ENCODE peak calls at places on chromosomes 13 and 19, in nine cellular contexts. N is RCC 7860; T is stimulated activated CD8-positive, alpha-beta memory T cell treated with anti-CD3 and anti-CD28 coated beads, Interleukin-2, amount 100 ng/mL, for 48 hours; Z is EL; U is tibial nerve; A is HS-5; Y is skeletal muscle cell; I is head of caudate nucleus; M is NCI-H1092. K is an unnamed sample.

GRCh38 chr13:37546087-37546486 is 52.5 kb downstream of the POSTN start:
- DNase-seq in I (no peak), N (no peak), T (no peak), U (no peak), Z (no peak), A (no peak), M (no peak), Y (no peak), K (no peak)

GRCh38 chr19:35905178-35905727 is 2.8 kb downstream of the TYROBP start:
- DNase-seq in M (no peak), I (no peak), N (no peak), Y (no peak), U (no peak), Z (peak), T (no peak), A (no peak), K (no peak)

GRCh38 chr13:30968734-30969335 is 36.4 kb downstream of the TEX26 start:
- DNase-seq in T (no peak), M (no peak), A (no peak), I (no peak), U (no peak), N (no peak), Y (no peak), Z (no peak), K (peak)

GRCh38 chr13:50366488-50367174 is 351.4 kb downstream of the KCNRG start:
- DNase-seq in N (no peak), U (no peak), A (no peak), T (peak), Z (no peak), M (peak), Y (no peak), I (no peak), K (no peak)

GRCh38 chr19:18191640-18192062 is 1.4 kb upstream of the MPV17L2 start:
- DNase-seq in A (no peak), Z (no peak), U (no peak), I (no peak), T (no peak), Y (no peak), N (no peak), M (no peak), K (no peak)

GRCh38 chr13:99371956-99372355 is 64.8 kb upstream of the GPR183 start:
- DNase-seq in Z (no peak), A (no peak), M (no peak), U (no peak), N (no peak), T (no peak), I (no peak), Y (no peak), K (no peak)

GRCh38 chr19:45507864-45508680 is 793 bp downstream of the VASP start:
- DNase-seq in Z (peak), I (no peak), A (no peak), N (no peak), T (peak), U (no peak), Y (no peak), M (no peak), K (no peak)

GRCh38 chr19:2503521-2504109 is 27.7 kb downstream of the GADD45B start:
- DNase-seq in T (peak), U (no peak), Z (peak), A (peak), I (peak), Y (peak), M (no peak), N (peak), K (peak)

GRCh38 chr19:44304659-44305193 is at the start of gene ZNF235:
- DNase-seq in M (peak), N (peak), A (peak), Z (peak), T (peak), Y (peak), I (peak), U (peak), K (peak)

GRCh38 chr13:99124695-99125334 is 75.8 kb upstream of the UBAC2 start:
- DNase-seq in I (no peak), M (no peak), T (no peak), U (no peak), N (peak), Z (peak), Y (peak), A (peak), K (peak)

GRCh38 chr13:51781246-51782022 is 22.5 kb downstream of the DHRS12 start:
- DNase-seq in N (no peak), A (no peak), I (no peak), U (no peak), T (no peak), Z (peak), M (no peak), Y (no peak), K (peak)

GRCh38 chr13:45292176-45292575 is 48.8 kb downstream of the TPT1 start:
- DNase-seq in U (no peak), Z (no peak), M (no peak), A (peak), Y (no peak), T (no peak), N (no peak), I (no peak), K (no peak)

GRCh38 chr13:41496420-41497234 is 39.3 kb downstream of the RGCC start:
- DNase-seq in I (no peak), T (no peak), M (no peak), A (peak), Z (peak), Y (no peak), U (no peak), N (no peak), K (no peak)

GRCh38 chr19:15276620-15277019 is 44.4 kb upstream of the EPHX3 start:
- DNase-seq in M (no peak), I (no peak), Y (no peak), U (no peak), T (no peak), Z (no peak), N (no peak), A (no peak), K (no peak)

K was measured in cardiac muscle cell.